ENCODE peak calls at places on chromosomes 16 and 17, in five cellular contexts. One of them, this sample, is unnamed.

GRCh38 chr17:78974635-78975591 is 4.8 kb downstream of the LGALS3BP start:
- DNase-seq in stimulated activated CD8-positive, alpha-beta memory T cell treated with anti-CD3 and anti-CD28 coated beads, Interleukin-7, amount 100 ng/mL, for 24 hours: no peak
- DNase-seq in amygdala: no peak
- DNase-seq in hypothalamus: peak
- DNase-seq in NCI-H1694 treated with DMSO at 0.1 percent for 48 hours: peak
- DNase-seq in this sample: peak

GRCh38 chr16:49952386-49952785 is 72.6 kb upstream of the CNEP1R1 start:
- DNase-seq in hypothalamus: no peak
- DNase-seq in stimulated activated CD8-positive, alpha-beta memory T cell treated with anti-CD3 and anti-CD28 coated beads, Interleukin-7, amount 100 ng/mL, for 24 hours: no peak
- DNase-seq in amygdala: no peak
- DNase-seq in NCI-H1694 treated with DMSO at 0.1 percent for 48 hours: no peak
- DNase-seq in this sample: no peak

GRCh38 chr16:5903153-5903552 is 805.6 kb upstream of the EEF2KMT start:
- DNase-seq in stimulated activated CD8-positive, alpha-beta memory T cell treated with anti-CD3 and anti-CD28 coated beads, Interleukin-7, amount 100 ng/mL, for 24 hours: no peak
- DNase-seq in hypothalamus: no peak
- DNase-seq in amygdala: no peak
- DNase-seq in NCI-H1694 treated with DMSO at 0.1 percent for 48 hours: no peak
- DNase-seq in this sample: no peak

GRCh38 chr17:2063306-2064146 is 8.6 kb downstream of the HIC1 start:
- DNase-seq in hypothalamus: no peak
- DNase-seq in stimulated activated CD8-positive, alpha-beta memory T cell treated with anti-CD3 and anti-CD28 coated beads, Interleukin-7, amount 100 ng/mL, for 24 hours: no peak
- DNase-seq in amygdala: no peak
- DNase-seq in NCI-H1694 treated with DMSO at 0.1 percent for 48 hours: no peak
- DNase-seq in this sample: no peak

GRCh38 chr17:83202002-83203000 is 122.9 kb downstream of the METRNL start:
- DNase-seq in hypothalamus: no peak
- DNase-seq in NCI-H1694 treated with DMSO at 0.1 percent for 48 hours: no peak
- DNase-seq in stimulated activated CD8-positive, alpha-beta memory T cell treated with anti-CD3 and anti-CD28 coated beads, Interleukin-7, amount 100 ng/mL, for 24 hours: no peak
- DNase-seq in amygdala: no peak
- DNase-seq in this sample: peak

GRCh38 chr16:88194397-88195020 is 188.2 kb upstream of the ZNF469 start:
- DNase-seq in NCI-H1694 treated with DMSO at 0.1 percent for 48 hours: peak
- DNase-seq in hypothalamus: peak
- DNase-seq in stimulated activated CD8-positive, alpha-beta memory T cell treated with anti-CD3 and anti-CD28 coated beads, Interleukin-7, amount 100 ng/mL, for 24 hours: no peak
- DNase-seq in amygdala: no peak
- DNase-seq in this sample: peak

GRCh38 chr17:47989700-47990099 is 18.8 kb downstream of the CDK5RAP3 start:
- DNase-seq in amygdala: no peak
- DNase-seq in stimulated activated CD8-positive, alpha-beta memory T cell treated with anti-CD3 and anti-CD28 coated beads, Interleukin-7, amount 100 ng/mL, for 24 hours: no peak
- DNase-seq in hypothalamus: no peak
- DNase-seq in NCI-H1694 treated with DMSO at 0.1 percent for 48 hours: no peak
- DNase-seq in this sample: no peak

GRCh38 chr17:3866269-3866668 is 20.2 kb upstream of the NCBP3 start:
- DNase-seq in hypothalamus: peak
- DNase-seq in NCI-H1694 treated with DMSO at 0.1 percent for 48 hours: peak
- DNase-seq in stimulated activated CD8-positive, alpha-beta memory T cell treated with anti-CD3 and anti-CD28 coated beads, Interleukin-7, amount 100 ng/mL, for 24 hours: no peak
- DNase-seq in amygdala: no peak
- DNase-seq in this sample: no peak

GRCh38 chr17:64107517-64108235 is 22.3 kb downstream of the ERN1 start:
- DNase-seq in hypothalamus: no peak
- DNase-seq in NCI-H1694 treated with DMSO at 0.1 percent for 48 hours: no peak
- DNase-seq in stimulated activated CD8-positive, alpha-beta memory T cell treated with anti-CD3 and anti-CD28 coated beads, Interleukin-7, amount 100 ng/mL, for 24 hours: no peak
- DNase-seq in amygdala: no peak
- DNase-seq in this sample: no peak

GRCh38 chr17:7058831-7059447 is 15.0 kb upstream of the SLC16A11 start:
- DNase-seq in hypothalamus: no peak
- DNase-seq in stimulated activated CD8-positive, alpha-beta memory T cell treated with anti-CD3 and anti-CD28 coated beads, Interleukin-7, amount 100 ng/mL, for 24 hours: no peak
- DNase-seq in amygdala: no peak
- DNase-seq in NCI-H1694 treated with DMSO at 0.1 percent for 48 hours: no peak
- DNase-seq in this sample: no peak

This sample was measured in tibial nerve.